ENCODE peak calls at places on chromosomes 16 and 17, in seven cellular contexts. U is A549, H is body of pancreas, L is transverse colon, K is sigmoid colon, S is ovary, T is breast epithelium. X is an unnamed sample.
A peak's percentile ranks its signal among the peaks of the same experiment; 100 is the strongest.

GRCh38 chr17:71689782-71690181 is 431.0 kb upstream of the SOX9 start:
- DNase-seq in U (no peak), H (no peak), L (no peak), K (no peak), S (no peak), T (no peak), X (no peak)

GRCh38 chr17:81097943-81098308 is 63.0 kb downstream of the BAIAP2 start:
- DNase-seq in U (peak; percentile 59), H (no peak), L (peak; percentile 39), K (peak; percentile 83), S (no peak), T (no peak), X (no peak)

GRCh38 chr17:72502111-72502939 is 381.5 kb downstream of the SOX9 start:
- DNase-seq in U (no peak), H (peak; percentile 68), L (peak; percentile 37), K (no peak), S (no peak), T (no peak), X (no peak)

GRCh38 chr16:66427036-66427446 is at the start of gene BEAN1:
- DNase-seq in U (peak; percentile 46), H (no peak), L (no peak), K (peak; percentile 52), S (peak; percentile 53), T (no peak), X (no peak)

GRCh38 chr16:86968866-86969265 is 348.3 kb downstream of the C16orf95 start:
- DNase-seq in U (no peak), H (no peak), L (no peak), K (no peak), S (no peak), T (no peak), X (no peak)

GRCh38 chr17:48100591-48101011 is 677 bp downstream of the CBX1 start:
- DNase-seq in U (peak; percentile 71), H (peak; percentile 57), L (peak; percentile 54), K (peak; percentile 81), S (peak; percentile 72), T (peak; percentile 56), X (no peak)

GRCh38 chr16:69049146-69049545 is 56.3 kb upstream of the HAS3 start:
- DNase-seq in U (peak; percentile 43), H (no peak), L (no peak), K (no peak), S (no peak), T (no peak), X (no peak)

GRCh38 chr16:11614587-11615175 is 28.0 kb upstream of the LITAF start:
- DNase-seq in U (no peak), H (no peak), L (no peak), K (no peak), S (no peak), T (no peak), X (no peak)

GRCh38 chr17:17540278-17540906 is 44.2 kb upstream of the RASD1 start:
- DNase-seq in U (no peak), H (no peak), L (no peak), K (no peak), S (no peak), T (no peak), X (no peak)

GRCh38 chr16:4349332-4349731 is 1.8 kb downstream of the PAM16 start:
- DNase-seq in U (no peak), H (no peak), L (no peak), K (no peak), S (no peak), T (no peak), X (no peak)

GRCh38 chr17:7438050-7438614 is 1.2 kb upstream of the FGF11 start:
- DNase-seq in U (no peak), H (peak; percentile 25), L (peak; percentile 54), K (no peak), S (no peak), T (peak; percentile 73), X (no peak)

GRCh38 chr17:38598536-38598935 is 7.2 kb downstream of the SRCIN1 start:
- DNase-seq in U (peak; percentile 86), H (peak; percentile 86), L (peak; percentile 63), K (no peak), S (peak; percentile 40), T (no peak), X (no peak)

GRCh38 chr17:80442305-80442659 is 27.3 kb downstream of the ENDOV start:
- DNase-seq in U (no peak), H (no peak), L (no peak), K (no peak), S (no peak), T (no peak), X (no peak)

GRCh38 chr16:89924298-89924924 is 1.3 kb downstream of the TUBB3 start:
- DNase-seq in U (no peak), H (no peak), L (no peak), K (no peak), S (peak; percentile 53), T (no peak), X (no peak)

GRCh38 chr16:88597856-88598491 is 27.8 kb downstream of the ZC3H18 start:
- DNase-seq in U (no peak), H (no peak), L (no peak), K (no peak), S (no peak), T (no peak), X (no peak)

GRCh38 chr17:29633886-29634285 is 11.2 kb upstream of the CORO6 start:
- DNase-seq in U (no peak), H (no peak), L (no peak), K (no peak), S (no peak), T (no peak), X (no peak)

GRCh38 chr16:55487048-55487803 is 8.2 kb downstream of the MMP2 start:
- DNase-seq in U (no peak), H (no peak), L (no peak), K (peak; percentile 90), S (peak; percentile 57), T (no peak), X (no peak)

GRCh38 chr16:76309639-76310335 is 32.6 kb downstream of the CNTNAP4 start:
- DNase-seq in U (no peak), H (no peak), L (no peak), K (no peak), S (no peak), T (no peak), X (no peak)

GRCh38 chr16:89844739-89845339 is 16.6 kb downstream of the SPIRE2 start:
- DNase-seq in U (no peak), H (no peak), L (no peak), K (no peak), S (no peak), T (no peak), X (no peak)

GRCh38 chr16:46747777-46748651 is at the start of gene MYLK3:
- DNase-seq in U (no peak), H (no peak), L (no peak), K (peak; percentile 54), S (no peak), T (no peak), X (no peak)

GRCh38 chr16:57042157-57043111 is 49.9 kb upstream of the CPNE2 start:
- DNase-seq in U (no peak), H (no peak), L (peak; percentile 31), K (no peak), S (no peak), T (no peak), X (no peak)

GRCh38 chr17:83057397-83057761 is 22.0 kb upstream of the METRNL start:
- DNase-seq in U (no peak), H (no peak), L (no peak), K (no peak), S (peak; percentile 33), T (no peak), X (no peak)

GRCh38 chr17:38748329-38749221 is at the start of gene PCGF2:
- DNase-seq in U (peak; percentile 89), H (peak; percentile 87), L (peak; percentile 88), K (peak; percentile 94), S (peak; percentile 95), T (peak; percentile 91), X (no peak)

DNA sequence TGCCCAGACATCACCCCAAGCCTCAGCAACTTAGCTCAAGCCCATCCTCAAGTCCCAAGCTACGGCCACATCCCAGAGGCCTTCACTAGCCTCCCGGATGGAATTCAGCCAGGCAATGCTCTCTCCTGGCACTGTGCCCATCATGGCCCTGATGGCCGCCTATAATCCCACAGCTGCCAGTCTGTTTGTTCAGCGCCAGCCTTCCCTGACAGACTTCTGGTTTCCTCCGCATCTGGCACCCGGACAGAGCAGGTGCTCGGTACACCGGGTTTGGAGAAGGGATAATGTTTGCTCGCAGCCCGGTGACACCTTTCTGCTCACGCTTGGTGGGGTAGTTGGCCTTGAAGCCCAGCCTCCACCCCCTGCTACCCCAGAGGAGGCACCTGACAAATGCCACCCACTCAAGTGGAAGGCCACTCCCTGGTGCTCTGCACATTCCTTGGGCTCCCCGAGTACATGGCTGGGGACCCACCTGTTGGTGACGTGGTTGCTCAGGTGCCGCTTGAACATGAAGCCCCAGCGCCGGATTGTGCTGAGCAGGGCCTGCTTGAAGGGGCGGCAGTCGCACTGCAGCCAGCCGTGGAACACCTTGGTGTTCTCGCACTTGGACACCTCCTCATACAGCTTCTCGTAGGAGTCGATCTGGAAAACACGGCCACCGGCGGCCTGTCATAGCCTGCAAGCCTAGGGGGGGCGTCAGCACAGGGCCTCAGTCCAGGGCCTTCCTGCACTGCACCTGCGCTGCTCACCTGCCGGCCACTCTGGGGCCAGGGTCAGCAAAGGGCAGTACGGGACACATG is 47.1 kb downstream of the DNAH17 start:
- DNase-seq in U (no peak), H (peak; percentile 75), L (peak; percentile 54), K (no peak), S (no peak), T (no peak), X (no peak)
- H3K27ac ChIP-seq in U (peak overlapping the region; percentile 81), H (no peak overlapping the region), L (no peak overlapping the region), K (no peak overlapping the region), S (no peak overlapping the region), T (no peak overlapping the region), X (no peak overlapping the region)

GRCh38 chr16:85145188-85145587 is 32.9 kb upstream of the CIBAR2 start:
- DNase-seq in U (no peak), H (no peak), L (no peak), K (no peak), S (no peak), T (no peak), X (no peak)
- TF ChIP-seq POLR2A in U (no peak), H (no peak), L (no peak), K (no peak), S (no peak), T (no peak), X (no peak)

GRCh38 chr17:58501451-58501850 is 13.0 kb downstream of the MTMR4 start:
- DNase-seq in U (no peak), H (no peak), L (no peak), K (no peak), S (no peak), T (no peak), X (no peak)
- H3K27ac ChIP-seq in U (no peak overlapping the region), H (no peak overlapping the region), L (no peak overlapping the region), K (no peak overlapping the region), S (no peak overlapping the region), T (no peak overlapping the region), X (no peak overlapping the region)

DNA sequence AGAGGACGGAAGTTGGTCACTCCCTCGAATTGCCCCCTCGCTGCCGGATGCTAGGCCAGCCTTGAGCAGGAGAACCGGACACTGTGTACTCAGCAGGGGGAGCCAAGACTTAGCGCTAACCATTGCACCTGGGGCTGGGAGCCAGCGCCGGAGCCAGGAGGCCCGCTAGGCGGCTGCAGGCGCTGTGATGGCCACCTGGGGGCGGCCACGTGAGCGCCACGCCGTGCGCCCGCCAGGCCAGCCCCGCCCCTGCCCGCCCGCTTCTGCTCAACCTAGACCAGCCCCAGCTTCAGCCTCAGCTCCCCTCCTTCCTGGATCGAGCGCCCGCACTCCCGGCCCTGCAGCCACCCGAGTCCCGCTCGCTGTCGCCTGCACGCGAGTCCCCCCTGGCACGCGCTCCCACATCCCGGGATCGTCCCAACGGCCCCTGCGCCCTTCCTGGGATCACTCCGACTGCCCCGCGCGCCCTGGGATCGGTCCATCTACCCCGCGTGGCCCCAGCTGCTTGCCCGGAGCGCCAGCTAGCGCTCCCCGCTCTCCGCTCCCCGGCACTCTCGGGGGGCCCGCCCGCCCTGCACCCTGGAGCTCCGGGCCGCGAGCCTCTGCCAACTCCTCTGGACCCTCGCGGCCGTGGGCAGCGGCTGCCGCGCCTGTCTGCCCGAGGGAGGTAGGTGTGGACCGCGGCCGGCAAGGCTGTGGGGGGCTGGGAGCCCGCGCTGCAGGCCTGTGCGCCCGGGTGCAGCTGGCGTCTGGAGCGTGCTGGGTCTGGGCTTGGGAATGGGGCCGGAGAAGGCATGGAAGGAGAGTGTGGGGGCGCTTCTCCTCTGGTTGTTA is at the start of gene EEF2K:
- DNase-seq in U (peak; percentile 98), H (peak; percentile 97), L (peak; percentile 95), K (peak; percentile 98), S (peak; percentile 96), T (peak; percentile 91), X (peak; percentile 96)
- TF ChIP-seq POLR2A in U (peak; percentile 49), H (peak; percentile 77), L (peak; percentile 60), K (peak; percentile 41), S (peak; percentile 39), T (no peak), X (no peak)

X was measured in vagina.